ENCODE peak calls at places on chromosomes 2 and 18, in eight cellular contexts. One of them, this sample, is unnamed.

GRCh38 chr2:120344214-120344990 is 1.5 kb upstream of the INHBB start:
- DNase-seq in cardiac fibroblast: no peak
- DNase-seq in bronchial epithelial cell: no peak
- DNase-seq in left cardiac atrium: no peak
- DNase-seq in germinal center: no peak
- DNase-seq in HS-5: no peak
- DNase-seq in CD4-positive, alpha-beta T cell: no peak
- DNase-seq in GM13977: peak
- DNase-seq in this sample: peak

GRCh38 chr2:10007921-10008808 is 35.2 kb upstream of the KLF11 start:
- DNase-seq in GM13977: no peak
- DNase-seq in CD4-positive, alpha-beta T cell: no peak
- DNase-seq in bronchial epithelial cell: no peak
- DNase-seq in cardiac fibroblast: peak
- DNase-seq in germinal center: no peak
- DNase-seq in left cardiac atrium: no peak
- DNase-seq in HS-5: no peak
- DNase-seq in this sample: no peak

GRCh38 chr2:219418570-219419189 is 503 bp downstream of the DES start:
- DNase-seq in HS-5: no peak
- DNase-seq in left cardiac atrium: no peak
- DNase-seq in germinal center: no peak
- DNase-seq in CD4-positive, alpha-beta T cell: no peak
- DNase-seq in bronchial epithelial cell: no peak
- DNase-seq in GM13977: no peak
- DNase-seq in cardiac fibroblast: no peak
- DNase-seq in this sample: no peak

GRCh38 chr2:160494243-160494642 is 636 bp upstream of the RBMS1 start:
- DNase-seq in germinal center: no peak
- DNase-seq in HS-5: no peak
- DNase-seq in GM13977: no peak
- DNase-seq in bronchial epithelial cell: no peak
- DNase-seq in left cardiac atrium: no peak
- DNase-seq in cardiac fibroblast: no peak
- DNase-seq in CD4-positive, alpha-beta T cell: no peak
- DNase-seq in this sample: no peak

GRCh38 chr2:186995092-186995491 is 146.1 kb upstream of the ZSWIM2 start:
- DNase-seq in germinal center: no peak
- DNase-seq in left cardiac atrium: no peak
- DNase-seq in bronchial epithelial cell: peak
- DNase-seq in GM13977: no peak
- DNase-seq in cardiac fibroblast: peak
- DNase-seq in HS-5: peak
- DNase-seq in CD4-positive, alpha-beta T cell: no peak
- DNase-seq in this sample: peak

GRCh38 chr18:60277855-60278480 is 94.6 kb downstream of the MC4R start:
- DNase-seq in HS-5: peak
- DNase-seq in cardiac fibroblast: peak
- DNase-seq in bronchial epithelial cell: peak
- DNase-seq in GM13977: no peak
- DNase-seq in CD4-positive, alpha-beta T cell: no peak
- DNase-seq in left cardiac atrium: no peak
- DNase-seq in germinal center: no peak
- DNase-seq in this sample: peak

GRCh38 chr2:99404039-99404799 is 67.0 kb downstream of the EIF5B start:
- DNase-seq in bronchial epithelial cell: peak
- DNase-seq in GM13977: no peak
- DNase-seq in cardiac fibroblast: no peak
- DNase-seq in left cardiac atrium: no peak
- DNase-seq in germinal center: no peak
- DNase-seq in CD4-positive, alpha-beta T cell: no peak
- DNase-seq in HS-5: no peak
- DNase-seq in this sample: no peak

GRCh38 chr2:42756150-42756549 is 7.8 kb downstream of the OXER1 start:
- DNase-seq in left cardiac atrium: no peak
- DNase-seq in CD4-positive, alpha-beta T cell: no peak
- DNase-seq in bronchial epithelial cell: no peak
- DNase-seq in GM13977: no peak
- DNase-seq in HS-5: no peak
- DNase-seq in cardiac fibroblast: no peak
- DNase-seq in germinal center: no peak
- DNase-seq in this sample: no peak

GRCh38 chr2:1976725-1977416 is 232.6 kb upstream of the PXDN start:
- DNase-seq in HS-5: no peak
- DNase-seq in GM13977: no peak
- DNase-seq in bronchial epithelial cell: no peak
- DNase-seq in cardiac fibroblast: peak
- DNase-seq in CD4-positive, alpha-beta T cell: no peak
- DNase-seq in left cardiac atrium: no peak
- DNase-seq in germinal center: no peak
- DNase-seq in this sample: no peak

GRCh38 chr2:197889041-197889440 is 84.6 kb downstream of the PLCL1 start:
- DNase-seq in bronchial epithelial cell: peak
- DNase-seq in HS-5: peak
- DNase-seq in cardiac fibroblast: peak
- DNase-seq in left cardiac atrium: no peak
- DNase-seq in CD4-positive, alpha-beta T cell: no peak
- DNase-seq in GM13977: peak
- DNase-seq in germinal center: peak
- DNase-seq in this sample: peak

GRCh38 chr2:42762155-42762554 is 1.8 kb downstream of the OXER1 start:
- DNase-seq in left cardiac atrium: no peak
- DNase-seq in germinal center: no peak
- DNase-seq in bronchial epithelial cell: no peak
- DNase-seq in HS-5: no peak
- DNase-seq in CD4-positive, alpha-beta T cell: no peak
- DNase-seq in cardiac fibroblast: no peak
- DNase-seq in GM13977: no peak
- DNase-seq in this sample: no peak

GRCh38 chr18:1053654-1054315 is 149.1 kb downstream of the ADCYAP1 start:
- DNase-seq in cardiac fibroblast: no peak
- DNase-seq in bronchial epithelial cell: no peak
- DNase-seq in HS-5: no peak
- DNase-seq in germinal center: no peak
- DNase-seq in left cardiac atrium: no peak
- DNase-seq in CD4-positive, alpha-beta T cell: no peak
- DNase-seq in GM13977: no peak
- DNase-seq in this sample: no peak

GRCh38 chr2:204026294-204026693 is 89.7 kb downstream of the ICOS start:
- DNase-seq in GM13977: no peak
- DNase-seq in left cardiac atrium: no peak
- DNase-seq in CD4-positive, alpha-beta T cell: no peak
- DNase-seq in cardiac fibroblast: no peak
- DNase-seq in HS-5: no peak
- DNase-seq in bronchial epithelial cell: no peak
- DNase-seq in germinal center: peak
- DNase-seq in this sample: no peak

GRCh38 chr2:111667001-111667400 is 217.0 kb downstream of the ANAPC1 start:
- DNase-seq in cardiac fibroblast: no peak
- DNase-seq in GM13977: no peak
- DNase-seq in germinal center: no peak
- DNase-seq in CD4-positive, alpha-beta T cell: no peak
- DNase-seq in bronchial epithelial cell: no peak
- DNase-seq in left cardiac atrium: no peak
- DNase-seq in HS-5: no peak
- DNase-seq in this sample: no peak

GRCh38 chr18:3452750-3453539 is 3.0 kb downstream of the TGIF1 start:
- DNase-seq in bronchial epithelial cell: peak
- DNase-seq in CD4-positive, alpha-beta T cell: no peak
- DNase-seq in HS-5: no peak
- DNase-seq in left cardiac atrium: no peak
- DNase-seq in GM13977: no peak
- DNase-seq in germinal center: no peak
- DNase-seq in cardiac fibroblast: peak
- DNase-seq in this sample: no peak

GRCh38 chr2:68695971-68696370 is 38.6 kb upstream of the ARHGAP25 start:
- DNase-seq in bronchial epithelial cell: no peak
- DNase-seq in germinal center: no peak
- DNase-seq in HS-5: no peak
- DNase-seq in GM13977: no peak
- DNase-seq in cardiac fibroblast: no peak
- DNase-seq in CD4-positive, alpha-beta T cell: no peak
- DNase-seq in left cardiac atrium: no peak
- DNase-seq in this sample: no peak

GRCh38 chr18:32391126-32391525 is 79.6 kb downstream of the GAREM1 start:
- DNase-seq in left cardiac atrium: no peak
- DNase-seq in germinal center: no peak
- DNase-seq in CD4-positive, alpha-beta T cell: no peak
- DNase-seq in GM13977: no peak
- DNase-seq in HS-5: no peak
- DNase-seq in bronchial epithelial cell: no peak
- DNase-seq in cardiac fibroblast: no peak
- DNase-seq in this sample: no peak

GRCh38 chr2:30232801-30233130 is 1.4 kb downstream of the LBH start:
- DNase-seq in HS-5: no peak
- DNase-seq in germinal center: peak
- DNase-seq in CD4-positive, alpha-beta T cell: no peak
- DNase-seq in bronchial epithelial cell: no peak
- DNase-seq in cardiac fibroblast: no peak
- DNase-seq in GM13977: no peak
- DNase-seq in left cardiac atrium: no peak
- DNase-seq in this sample: no peak

This sample was measured in foreskin fibroblast.